ENCODE peak calls at places on chromosomes 4 and X, in six cellular contexts. One of them, this sample, is unnamed.

GRCh38 chr4:176287546-176287945 is 18.5 kb upstream of the ASB5 start:
- DNase-seq in heart right ventricle: no peak
- DNase-seq in fibroblast of mammary gland: no peak
- DNase-seq in pancreas: no peak
- DNase-seq in fibroblast of lung: no peak
- DNase-seq in A549: no peak
- DNase-seq in this sample: no peak

GRCh38 chr4:105909699-105910340 is 14.5 kb downstream of the NPNT start:
- DNase-seq in heart right ventricle: no peak
- DNase-seq in fibroblast of mammary gland: peak
- DNase-seq in pancreas: no peak
- DNase-seq in fibroblast of lung: no peak
- DNase-seq in A549: peak
- DNase-seq in this sample: no peak

GRCh38 chrX:23118890-23119527 is 119.2 kb downstream of the DDX53 start:
- DNase-seq in heart right ventricle: no peak
- DNase-seq in fibroblast of mammary gland: no peak
- DNase-seq in pancreas: no peak
- DNase-seq in fibroblast of lung: peak
- DNase-seq in A549: no peak
- DNase-seq in this sample: no peak

GRCh38 chrX:63421411-63421810 is 70.3 kb upstream of the SPIN4 start:
- DNase-seq in heart right ventricle: no peak
- DNase-seq in fibroblast of mammary gland: no peak
- DNase-seq in pancreas: no peak
- DNase-seq in fibroblast of lung: no peak
- DNase-seq in A549: no peak
- DNase-seq in this sample: no peak

GRCh38 chr4:19030048-19030447 is 1008.5 kb upstream of the LCORL start:
- DNase-seq in heart right ventricle: no peak
- DNase-seq in fibroblast of mammary gland: no peak
- DNase-seq in pancreas: no peak
- DNase-seq in fibroblast of lung: peak
- DNase-seq in A549: no peak
- DNase-seq in this sample: peak

GRCh38 chr4:156021298-156021697 is 67.6 kb upstream of the CTSO start:
- DNase-seq in heart right ventricle: no peak
- DNase-seq in fibroblast of mammary gland: no peak
- DNase-seq in pancreas: no peak
- DNase-seq in fibroblast of lung: no peak
- DNase-seq in A549: no peak
- DNase-seq in this sample: no peak

GRCh38 chr4:3369781-3370660 is 71.7 kb upstream of the HGFAC start:
- DNase-seq in heart right ventricle: peak
- DNase-seq in fibroblast of mammary gland: peak
- DNase-seq in pancreas: no peak
- DNase-seq in fibroblast of lung: peak
- DNase-seq in A549: no peak
- DNase-seq in this sample: peak

GRCh38 chr4:48594185-48594584 is 104.1 kb downstream of the ZAR1 start:
- DNase-seq in heart right ventricle: peak
- DNase-seq in fibroblast of mammary gland: no peak
- DNase-seq in pancreas: no peak
- DNase-seq in fibroblast of lung: no peak
- DNase-seq in A549: no peak
- DNase-seq in this sample: peak

GRCh38 chrX:149036086-149036485 is 469.0 kb downstream of the IDS start:
- DNase-seq in heart right ventricle: peak
- DNase-seq in fibroblast of mammary gland: no peak
- DNase-seq in pancreas: no peak
- DNase-seq in fibroblast of lung: no peak
- DNase-seq in A549: no peak
- DNase-seq in this sample: peak

GRCh38 chr4:61277785-61278184 is 77.7 kb downstream of the ADGRL3 start:
- DNase-seq in heart right ventricle: no peak
- DNase-seq in fibroblast of mammary gland: no peak
- DNase-seq in pancreas: no peak
- DNase-seq in fibroblast of lung: peak
- DNase-seq in A549: no peak
- DNase-seq in this sample: peak

GRCh38 chr4:109701566-109702399 is 1.5 kb downstream of the CASP6 start:
- DNase-seq in heart right ventricle: no peak
- DNase-seq in fibroblast of mammary gland: no peak
- DNase-seq in pancreas: no peak
- DNase-seq in fibroblast of lung: no peak
- DNase-seq in A549: no peak
- DNase-seq in this sample: peak

GRCh38 chr4:184599492-184600135 is 49.6 kb downstream of the CASP3 start:
- DNase-seq in heart right ventricle: no peak
- DNase-seq in fibroblast of mammary gland: peak
- DNase-seq in pancreas: no peak
- DNase-seq in fibroblast of lung: peak
- DNase-seq in A549: no peak
- DNase-seq in this sample: peak

GRCh38 chr4:37671072-37671471 is 15.1 kb downstream of the RELL1 start:
- DNase-seq in heart right ventricle: no peak
- DNase-seq in fibroblast of mammary gland: no peak
- DNase-seq in pancreas: no peak
- DNase-seq in fibroblast of lung: no peak
- DNase-seq in A549: no peak
- DNase-seq in this sample: no peak

GRCh38 chr4:37670249-37670648 is 15.9 kb downstream of the RELL1 start:
- DNase-seq in heart right ventricle: no peak
- DNase-seq in fibroblast of mammary gland: no peak
- DNase-seq in pancreas: no peak
- DNase-seq in fibroblast of lung: no peak
- DNase-seq in A549: no peak
- DNase-seq in this sample: no peak

GRCh38 chr4:37675587-37676290 is 10.4 kb downstream of the RELL1 start:
- DNase-seq in heart right ventricle: no peak
- DNase-seq in fibroblast of mammary gland: no peak
- DNase-seq in pancreas: no peak
- DNase-seq in fibroblast of lung: no peak
- DNase-seq in A549: no peak
- DNase-seq in this sample: no peak

GRCh38 chr4:37674446-37674845 is 11.7 kb downstream of the RELL1 start:
- DNase-seq in heart right ventricle: no peak
- DNase-seq in fibroblast of mammary gland: no peak
- DNase-seq in pancreas: no peak
- DNase-seq in fibroblast of lung: no peak
- DNase-seq in A549: no peak
- DNase-seq in this sample: no peak

GRCh38 chr4:37673523-37674192 is 12.5 kb downstream of the RELL1 start:
- DNase-seq in heart right ventricle: no peak
- DNase-seq in fibroblast of mammary gland: no peak
- DNase-seq in pancreas: no peak
- DNase-seq in fibroblast of lung: no peak
- DNase-seq in A549: no peak
- DNase-seq in this sample: no peak
- TF ChIP-seq CTCF in heart right ventricle: no peak
- TF ChIP-seq CTCF in fibroblast of mammary gland: no peak
- TF ChIP-seq CTCF in pancreas: no peak
- TF ChIP-seq CTCF in fibroblast of lung: no peak
- TF ChIP-seq CTCF in A549: no peak
- TF ChIP-seq CTCF in this sample: no peak

GRCh38 chr4:76504613-76505465 is 69.8 kb downstream of the SHROOM3 start:
- DNase-seq in heart right ventricle: no peak
- DNase-seq in fibroblast of mammary gland: peak
- DNase-seq in pancreas: no peak
- DNase-seq in fibroblast of lung: peak
- DNase-seq in A549: peak
- DNase-seq in this sample: peak
- TF ChIP-seq CTCF in heart right ventricle: peak
- TF ChIP-seq CTCF in fibroblast of mammary gland: peak
- TF ChIP-seq CTCF in pancreas: peak
- TF ChIP-seq CTCF in fibroblast of lung: peak
- TF ChIP-seq CTCF in A549: peak
- TF ChIP-seq CTCF in this sample: peak

GRCh38 chrX:120308558-120308957 is 2.7 kb downstream of the TMEM255A start:
- DNase-seq in heart right ventricle: no peak
- DNase-seq in fibroblast of mammary gland: no peak
- DNase-seq in pancreas: no peak
- DNase-seq in fibroblast of lung: no peak
- DNase-seq in A549: no peak
- DNase-seq in this sample: no peak
- TF ChIP-seq CTCF in heart right ventricle: no peak
- TF ChIP-seq CTCF in fibroblast of mammary gland: no peak
- TF ChIP-seq CTCF in pancreas: no peak
- TF ChIP-seq CTCF in fibroblast of lung: no peak
- TF ChIP-seq CTCF in A549: no peak
- TF ChIP-seq CTCF in this sample: no peak

DNA sequence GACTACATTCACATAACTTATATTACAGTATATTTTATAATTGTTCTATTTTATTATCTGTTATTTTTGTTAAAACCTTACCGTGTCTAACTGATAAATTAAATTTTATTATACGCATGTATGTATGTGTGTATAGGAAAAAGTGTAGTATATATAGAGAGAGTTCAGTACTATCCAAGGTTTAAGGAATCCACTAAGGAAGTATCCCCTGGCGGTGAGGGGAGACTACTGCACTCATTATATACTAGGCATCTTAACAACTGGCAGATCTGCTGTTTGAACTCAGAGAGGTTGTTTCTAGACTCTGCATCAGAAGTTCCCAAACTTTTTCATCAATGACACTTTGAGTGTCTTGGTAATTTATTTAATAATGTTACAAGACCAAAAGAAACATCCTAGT is 70.9 kb downstream of the NDST4 start:
- DNase-seq in heart right ventricle: no peak
- DNase-seq in fibroblast of mammary gland: no peak
- DNase-seq in pancreas: no peak
- DNase-seq in fibroblast of lung: no peak
- DNase-seq in A549: peak
- DNase-seq in this sample: no peak
- TF ChIP-seq CTCF in heart right ventricle: no peak
- TF ChIP-seq CTCF in fibroblast of mammary gland: peak
- TF ChIP-seq CTCF in pancreas: no peak
- TF ChIP-seq CTCF in fibroblast of lung: peak
- TF ChIP-seq CTCF in A549: no peak
- TF ChIP-seq CTCF in this sample: no peak

GRCh38 chrX:47650164-47651042 is at the start of gene ELK1:
- DNase-seq in heart right ventricle: peak
- DNase-seq in fibroblast of mammary gland: peak
- DNase-seq in pancreas: peak
- DNase-seq in fibroblast of lung: peak
- DNase-seq in A549: peak
- DNase-seq in this sample: peak
- TF ChIP-seq CTCF in heart right ventricle: no peak
- TF ChIP-seq CTCF in fibroblast of mammary gland: no peak
- TF ChIP-seq CTCF in pancreas: no peak
- TF ChIP-seq CTCF in fibroblast of lung: no peak
- TF ChIP-seq CTCF in A549: no peak
- TF ChIP-seq CTCF in this sample: no peak

DNA sequence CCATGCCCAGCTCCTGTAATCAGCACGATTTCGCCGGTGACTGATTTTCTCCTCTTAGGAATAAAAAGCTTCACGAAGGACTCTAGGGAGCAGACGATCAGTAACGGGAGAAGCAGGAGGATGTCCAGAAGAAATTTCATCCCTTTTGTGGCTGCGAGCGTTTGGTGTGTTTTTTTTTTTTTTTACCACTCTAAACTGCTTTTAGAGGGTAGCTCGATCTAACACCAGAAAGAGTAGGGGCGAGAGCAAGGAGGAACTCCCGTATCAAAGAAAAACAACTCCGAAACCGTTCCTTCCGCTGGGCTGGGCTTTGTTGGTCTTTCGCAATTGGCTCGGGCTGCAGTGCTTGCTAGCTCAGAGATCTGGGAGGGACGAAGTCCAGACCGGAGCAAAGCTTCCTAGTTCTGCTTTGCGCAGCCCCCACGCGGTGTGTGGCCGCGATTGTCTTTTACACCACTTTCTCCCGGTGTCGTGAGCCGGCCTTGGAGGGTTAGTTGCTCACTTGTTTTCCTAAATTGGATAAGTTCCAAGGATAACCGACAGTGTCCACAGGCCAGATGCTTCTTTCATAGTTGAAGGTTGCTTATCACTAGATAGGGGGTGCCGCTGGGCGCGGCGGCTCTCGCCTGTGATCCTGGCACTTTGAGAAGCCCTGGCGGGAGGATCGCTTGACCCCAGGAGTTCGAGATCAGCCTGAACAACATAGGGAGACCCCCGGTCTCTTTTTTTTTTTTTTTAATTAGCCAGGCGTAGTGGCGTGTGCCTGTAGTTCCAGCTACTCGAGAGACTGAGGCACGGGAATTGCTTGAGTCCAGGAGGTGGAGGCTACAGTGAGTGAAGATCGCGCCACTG is at the start of gene HSD17B11:
- DNase-seq in heart right ventricle: peak
- DNase-seq in fibroblast of mammary gland: peak
- DNase-seq in pancreas: peak
- DNase-seq in fibroblast of lung: peak
- DNase-seq in A549: peak
- DNase-seq in this sample: peak
- TF ChIP-seq CTCF in heart right ventricle: no peak
- TF ChIP-seq CTCF in fibroblast of mammary gland: peak
- TF ChIP-seq CTCF in pancreas: no peak
- TF ChIP-seq CTCF in fibroblast of lung: peak
- TF ChIP-seq CTCF in A549: no peak
- TF ChIP-seq CTCF in this sample: peak

GRCh38 chr4:138235419-138235952 is 6.7 kb downstream of the SLC7A11 start:
- DNase-seq in heart right ventricle: no peak
- DNase-seq in fibroblast of mammary gland: peak
- DNase-seq in pancreas: no peak
- DNase-seq in fibroblast of lung: peak
- DNase-seq in A549: peak
- DNase-seq in this sample: peak
- TF ChIP-seq CTCF in heart right ventricle: no peak
- TF ChIP-seq CTCF in fibroblast of mammary gland: no peak
- TF ChIP-seq CTCF in pancreas: no peak
- TF ChIP-seq CTCF in fibroblast of lung: no peak
- TF ChIP-seq CTCF in A549: no peak
- TF ChIP-seq CTCF in this sample: no peak

GRCh38 chrX:68823413-68824151 is 5.2 kb upstream of the EFNB1 start:
- DNase-seq in heart right ventricle: no peak
- DNase-seq in fibroblast of mammary gland: no peak
- DNase-seq in pancreas: no peak
- DNase-seq in fibroblast of lung: no peak
- DNase-seq in A549: no peak
- DNase-seq in this sample: no peak
- TF ChIP-seq CTCF in heart right ventricle: no peak
- TF ChIP-seq CTCF in fibroblast of mammary gland: no peak
- TF ChIP-seq CTCF in pancreas: no peak
- TF ChIP-seq CTCF in fibroblast of lung: no peak
- TF ChIP-seq CTCF in A549: no peak
- TF ChIP-seq CTCF in this sample: no peak

GRCh38 chrX:87664381-87664780 is 146.8 kb downstream of the KLHL4 start:
- DNase-seq in heart right ventricle: no peak
- DNase-seq in fibroblast of mammary gland: peak
- DNase-seq in pancreas: no peak
- DNase-seq in fibroblast of lung: peak
- DNase-seq in A549: peak
- DNase-seq in this sample: peak
- TF ChIP-seq CTCF in heart right ventricle: peak
- TF ChIP-seq CTCF in fibroblast of mammary gland: peak
- TF ChIP-seq CTCF in pancreas: no peak
- TF ChIP-seq CTCF in fibroblast of lung: peak
- TF ChIP-seq CTCF in A549: peak
- TF ChIP-seq CTCF in this sample: peak

This sample was measured in fibroblast of pulmonary artery.